ENCODE peak calls at places on chromosomes 7 and 10, in four cellular contexts. M is BJ, N is WERI-Rb-1, U is adrenal gland. Q is an unnamed sample.

GRCh38 chr7:124440081-124440480 is 325.5 kb downstream of the GPR37 start:
- DNase-seq in M (no peak), N (no peak), U (no peak), Q (no peak)

GRCh38 chr10:73814896-73815718 is 3.7 kb upstream of the NDST2 start:
- DNase-seq in M (no peak), N (peak), U (peak), Q (no peak)

GRCh38 chr10:43959364-43959763 is 310.7 kb upstream of the ZNF32 start:
- DNase-seq in M (no peak), N (no peak), U (no peak), Q (no peak)

GRCh38 chr10:131961777-131962450 is 19.8 kb downstream of the BNIP3 start:
- DNase-seq in M (no peak), N (no peak), U (no peak), Q (no peak)

GRCh38 chr7:143974457-143974856 is 19.8 kb downstream of the OR2F1 start:
- DNase-seq in M (peak), N (no peak), U (no peak), Q (peak)

GRCh38 chr10:128527730-128528129 is 401.5 kb upstream of the MKI67 start:
- DNase-seq in M (no peak), N (no peak), U (no peak), Q (no peak)

GRCh38 chr10:71893920-71894319 is 42.9 kb upstream of the PSAP start:
- DNase-seq in M (no peak), N (no peak), U (no peak), Q (no peak)

GRCh38 chr7:105198223-105198622 is 184.2 kb downstream of the KMT2E start:
- DNase-seq in M (peak), N (peak), U (no peak), Q (peak)

GRCh38 chr7:158581440-158582088 is 6.1 kb downstream of the PTPRN2 start:
- DNase-seq in M (no peak), N (no peak), U (no peak), Q (no peak)

GRCh38 chr7:1192171-1192676 is 32.2 kb upstream of the ZFAND2A start:
- DNase-seq in M (peak), N (no peak), U (no peak), Q (peak)

GRCh38 chr10:78458983-78459638 is 425.4 kb downstream of the RPS24 start:
- DNase-seq in M (peak), N (no peak), U (peak), Q (peak)

GRCh38 chr7:25805027-25805687 is 346.8 kb upstream of the NFE2L3 start:
- DNase-seq in M (no peak), N (no peak), U (no peak), Q (no peak)

GRCh38 chr10:86403183-86403797 is 36.7 kb upstream of the GRID1 start:
- DNase-seq in M (no peak), N (no peak), U (peak), Q (no peak)

GRCh38 chr10:123135415-123136141 is at the start of gene HMX3:
- DNase-seq in M (no peak), N (peak), U (no peak), Q (no peak)

GRCh38 chr7:46744957-46745699 is 824.1 kb upstream of the IGFBP3 start:
- DNase-seq in M (no peak), N (no peak), U (no peak), Q (no peak)

GRCh38 chr7:128923411-128923800 is 12.9 kb upstream of the KCP start:
- DNase-seq in M (no peak), N (no peak), U (no peak), Q (no peak)

GRCh38 chr10:52955337-52955736 is 182.8 kb upstream of the MBL2 start:
- DNase-seq in M (no peak), N (no peak), U (no peak), Q (no peak)

GRCh38 chr7:143485091-143485490 is 7.4 kb downstream of the TAS2R41 start:
- DNase-seq in M (no peak), N (no peak), U (no peak), Q (no peak)

GRCh38 chr7:12524794-12525386 is 45.6 kb upstream of the SCIN start:
- DNase-seq in M (peak), N (no peak), U (no peak), Q (peak)

GRCh38 chr10:22630229-22631174 is 83.9 kb downstream of the PIP4K2A start:
- DNase-seq in M (no peak), N (no peak), U (no peak), Q (no peak)

GRCh38 chr10:46240684-46241565 is 45.9 kb upstream of the ANTXRL start:
- DNase-seq in M (no peak), N (no peak), U (no peak), Q (no peak)

GRCh38 chr10:95350212-95350829 is 59.5 kb upstream of the PDLIM1 start:
- DNase-seq in M (no peak), N (no peak), U (peak), Q (peak)

GRCh38 chr7:144818516-144818915 is 17.3 kb downstream of the TPK1 start:
- DNase-seq in M (no peak), N (no peak), U (no peak), Q (no peak)

DNA sequence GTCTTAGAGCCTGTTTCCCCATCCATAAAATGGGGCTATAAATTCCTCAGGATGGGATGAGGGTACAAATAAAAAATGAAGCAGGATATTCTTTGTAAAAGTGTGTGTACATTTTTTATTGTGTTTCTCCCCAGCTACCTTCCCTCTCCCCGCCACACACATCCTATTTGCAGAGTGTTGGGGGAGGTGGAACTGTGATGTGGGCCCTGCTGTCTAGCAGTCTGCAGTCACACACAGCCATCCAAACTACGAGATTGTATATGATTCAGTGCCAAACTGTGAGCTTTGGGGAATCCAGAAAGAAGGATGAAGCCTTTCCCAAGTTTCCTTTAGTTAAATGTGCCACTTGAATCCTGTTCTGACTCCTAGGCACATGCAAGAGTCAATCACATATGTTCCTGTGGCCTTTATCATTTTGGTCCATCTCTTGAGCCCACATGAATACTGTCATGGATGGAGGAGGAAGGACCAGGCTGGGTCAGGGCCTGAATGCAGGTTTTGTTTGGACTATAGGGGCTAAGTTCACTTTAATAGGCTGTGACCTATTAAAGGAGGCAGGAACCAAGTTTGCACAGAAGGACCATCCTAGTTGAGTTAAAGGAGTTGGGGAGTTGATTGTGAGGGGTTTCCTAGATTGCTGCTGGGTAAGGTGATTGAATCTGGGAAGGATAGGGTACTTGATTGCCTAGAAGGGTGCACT is 1.1 kb upstream of the SEMA4G start:
- DNase-seq in M (no peak), N (no peak), U (no peak), Q (no peak)
- H3K4me3 ChIP-seq in M (no peak), N (no peak), U (no peak), Q (no peak)

DNA sequence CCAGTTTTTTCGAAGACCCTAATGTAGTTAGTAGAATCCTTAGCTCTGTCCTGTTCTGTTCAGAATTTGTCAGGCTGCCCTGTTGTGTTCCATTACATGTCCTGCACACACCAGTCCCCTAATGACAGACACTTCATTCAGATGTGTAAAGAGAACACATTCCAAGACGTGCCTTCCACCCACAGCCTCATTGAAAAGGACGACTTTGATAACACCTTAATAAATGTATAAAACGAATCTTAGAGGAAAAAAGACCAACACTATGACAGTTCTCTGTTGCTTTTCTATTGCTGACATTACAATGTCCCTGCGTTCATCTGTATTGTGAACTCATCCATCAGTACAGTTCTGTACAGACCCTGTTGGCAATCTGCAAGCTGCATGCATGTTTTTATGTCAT is 3.5 kb downstream of the LRRTM3 start:
- DNase-seq in M (no peak), N (no peak), U (no peak), Q (no peak)
- H3K4me3 ChIP-seq in M (no peak), N (no peak), U (no peak), Q (no peak)

GRCh38 chr7:2541291-2542010 is 13.9 kb downstream of the BRAT1 start:
- DNase-seq in M (no peak), N (no peak), U (peak), Q (no peak)
- H3K4me3 ChIP-seq in M (no peak), N (no peak), U (no peak), Q (no peak)

GRCh38 chr10:35463878-35464277 is 127.6 kb downstream of the CCNY start:
- DNase-seq in M (no peak), N (peak), U (no peak), Q (no peak)

GRCh38 chr10:35465601-35466140 is 129.4 kb downstream of the CCNY start:
- DNase-seq in M (no peak), N (no peak), U (no peak), Q (no peak)

GRCh38 chr10:35466170-35466569 is 129.9 kb downstream of the CCNY start:
- DNase-seq in M (no peak), N (no peak), U (no peak), Q (no peak)

GRCh38 chr10:35463105-35463867 is 127.0 kb downstream of the CCNY start:
- DNase-seq in M (no peak), N (no peak), U (no peak), Q (no peak)

DNA sequence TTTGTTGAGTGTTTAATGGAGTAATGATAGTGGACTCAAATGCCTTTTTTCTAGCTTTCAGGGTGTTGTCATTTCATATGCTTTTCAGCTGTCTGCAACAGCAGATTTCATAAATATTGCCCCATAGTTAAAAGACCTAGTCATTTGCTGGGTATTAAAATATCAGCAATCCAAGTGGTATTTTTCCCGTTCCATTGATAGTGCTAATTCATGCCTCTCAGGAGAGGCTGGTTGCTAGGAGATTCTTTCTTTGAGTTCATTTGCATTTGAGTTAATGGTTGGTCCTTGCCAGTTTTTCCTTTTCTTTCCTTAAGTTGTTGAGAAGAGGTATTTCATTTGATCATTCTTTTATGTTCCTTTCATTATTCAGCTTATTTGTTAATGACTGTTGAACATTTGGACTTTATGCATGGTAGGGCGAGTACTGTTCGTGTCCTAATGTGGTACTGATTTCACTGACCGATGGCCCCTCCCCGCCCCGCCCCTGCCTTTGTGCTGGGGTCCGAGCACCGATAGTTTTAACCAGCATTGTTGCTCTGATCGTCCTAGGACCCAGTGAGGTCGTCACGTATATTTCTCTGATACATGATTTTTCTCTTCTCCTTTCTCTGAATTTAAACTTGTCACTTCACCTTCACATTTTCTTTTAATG is 128.6 kb downstream of the CCNY start:
- DNase-seq in M (no peak), N (no peak), U (no peak), Q (peak)
- H3K4me3 ChIP-seq in M (no peak), N (no peak), U (no peak), Q (no peak)

GRCh38 chr10:18325410-18325809 is 185.2 kb downstream of the CACNB2 start:
- DNase-seq in M (no peak), N (no peak), U (no peak), Q (no peak)

GRCh38 chr10:18321371-18321770 is 181.1 kb downstream of the CACNB2 start:
- DNase-seq in M (no peak), N (no peak), U (no peak), Q (no peak)

DNA sequence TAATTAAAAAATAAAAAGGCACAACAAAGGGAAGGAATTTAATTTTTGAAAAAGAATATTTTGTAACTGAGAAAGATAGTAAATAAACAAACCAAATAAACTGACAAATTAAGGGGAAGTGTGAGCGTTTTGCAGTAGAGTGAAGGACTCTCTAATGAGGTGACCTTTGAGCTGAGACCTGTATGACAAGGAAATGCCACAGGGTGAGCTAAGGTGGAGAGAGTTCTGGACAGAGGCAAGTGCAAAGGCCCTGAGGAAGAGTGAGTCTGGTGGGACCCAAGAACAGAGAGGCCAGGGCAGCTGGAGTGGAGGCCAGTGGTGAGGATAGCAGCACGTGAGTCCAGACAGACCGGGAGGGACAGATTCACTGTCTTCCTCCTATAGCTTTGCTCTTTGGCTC is 179.4 kb downstream of the CACNB2 start:
- DNase-seq in M (no peak), N (no peak), U (no peak), Q (no peak)
- H3K4me3 ChIP-seq in M (no peak), N (no peak), U (no peak), Q (no peak)

DNA sequence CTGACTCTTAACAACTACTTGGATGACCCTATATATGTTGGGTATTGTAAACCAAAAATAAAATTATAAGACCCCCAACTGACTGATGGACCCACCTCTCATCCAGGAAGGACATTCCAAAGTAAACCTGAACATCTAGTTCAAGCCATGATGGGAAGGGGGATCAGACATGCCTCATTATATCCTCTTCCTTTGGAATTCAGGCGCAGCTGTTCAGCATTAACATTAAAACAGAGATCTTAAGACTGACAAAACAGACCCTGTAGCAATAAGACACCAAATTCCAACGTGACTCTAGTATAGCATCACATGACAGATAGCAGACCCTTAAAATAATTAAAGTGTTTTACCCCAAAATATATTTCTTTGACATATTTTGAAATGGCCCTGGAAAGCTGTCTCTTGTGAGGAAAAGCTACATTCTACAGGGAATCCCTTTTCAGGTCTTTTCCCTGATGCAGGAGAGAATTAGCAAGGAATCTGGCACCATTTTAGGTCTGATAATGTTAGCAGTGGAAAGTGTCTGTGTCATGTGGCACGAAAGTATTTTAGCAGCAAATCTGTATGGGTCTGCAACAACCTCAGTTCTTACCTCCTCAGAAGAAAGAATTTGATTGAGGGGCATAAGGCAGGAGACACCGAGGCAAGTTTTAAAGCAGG is 236.4 kb upstream of the PPP1R3A start:
- DNase-seq in M (no peak), N (no peak), U (no peak), Q (no peak)
- H3K4me3 ChIP-seq in M (no peak), N (no peak), U (no peak), Q (no peak)

GRCh38 chr10:24381235-24382010 is 172.5 kb downstream of the KIAA1217 start:
- DNase-seq in M (no peak), N (peak), U (no peak), Q (no peak)

GRCh38 chr10:24382596-24382978 is 173.6 kb downstream of the KIAA1217 start:
- DNase-seq in M (no peak), N (no peak), U (no peak), Q (no peak)

GRCh38 chr10:24383681-24384106 is 174.8 kb downstream of the KIAA1217 start:
- DNase-seq in M (peak), N (no peak), U (peak), Q (peak)

GRCh38 chr10:24382045-24382444 is 173.1 kb downstream of the KIAA1217 start:
- DNase-seq in M (no peak), N (no peak), U (no peak), Q (no peak)

DNA sequence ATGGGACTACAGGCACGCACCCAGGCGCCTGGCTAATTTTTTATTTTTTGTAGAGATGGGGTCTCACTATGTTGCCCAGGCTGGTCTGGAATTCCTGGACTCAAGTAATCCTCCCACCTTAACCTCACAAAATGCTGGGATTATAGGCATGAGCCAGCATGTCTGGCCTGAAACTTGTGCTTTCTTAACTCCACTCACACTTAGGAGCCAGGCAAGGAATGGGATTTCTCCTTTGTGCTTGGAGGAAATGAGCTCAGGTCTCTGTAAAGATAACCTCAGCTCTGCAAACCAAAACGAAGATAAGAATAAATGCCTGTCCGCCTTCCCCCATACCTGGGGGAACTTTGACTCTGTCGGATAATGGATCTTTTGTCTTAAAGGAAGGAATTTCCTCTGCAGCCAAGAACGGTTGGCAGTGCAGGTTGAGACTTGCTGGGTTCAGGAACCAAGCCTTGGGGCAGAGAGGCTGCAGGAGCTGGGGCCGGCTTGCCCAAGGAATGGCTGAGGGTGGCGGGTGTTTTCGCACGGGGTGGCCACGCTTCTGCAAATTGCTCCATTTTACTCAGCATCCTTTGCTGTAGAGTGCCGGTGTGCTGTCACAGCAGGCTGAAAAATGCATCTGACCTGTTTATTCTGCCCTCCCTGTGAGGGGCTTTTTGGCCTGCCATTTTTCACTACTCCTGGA is 174.2 kb downstream of the KIAA1217 start:
- DNase-seq in M (no peak), N (no peak), U (no peak), Q (no peak)
- H3K4me3 ChIP-seq in M (no peak), N (no peak), U (no peak), Q (no peak)

DNA sequence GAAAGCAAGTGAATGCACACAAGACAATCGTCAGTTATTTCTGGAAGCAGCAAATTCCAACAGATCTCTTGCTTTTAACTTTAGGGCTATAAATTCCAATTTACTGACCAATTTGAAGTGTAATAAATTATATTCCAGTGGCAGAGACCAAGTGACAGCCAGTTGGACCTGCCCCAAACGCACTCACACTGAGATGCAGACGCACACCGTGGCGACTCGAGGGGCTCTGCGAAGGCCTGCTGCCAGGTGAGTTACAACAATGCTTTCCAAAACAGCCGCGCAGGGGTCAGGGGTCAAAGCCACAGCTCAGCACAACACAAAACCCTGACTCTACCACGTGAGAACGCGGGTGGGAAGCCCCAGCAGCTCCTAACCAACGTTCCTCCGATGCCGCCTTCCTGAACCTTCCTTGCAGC is 97.4 kb downstream of the ZRANB1 start:
- DNase-seq in M (no peak), N (no peak), U (no peak), Q (no peak)
- H3K4me3 ChIP-seq in M (no peak), N (no peak), U (no peak), Q (no peak)